ENCODE peak calls at places on chromosomes 7 and 10, in four cellular contexts. A is retina; T is CD8-positive, alpha-beta memory T cell; P is head of caudate nucleus. U is an unnamed sample.

GRCh38 chr7:102289051-102289450 is 2.4 kb downstream of the SH2B2 start:
- DNase-seq in T (no peak), P (no peak), A (no peak), U (no peak)

GRCh38 chr7:135111379-135111778 is 36.5 kb upstream of the TMEM140 start:
- DNase-seq in A (no peak), P (no peak), T (no peak), U (no peak)

GRCh38 chr7:24965831-24966708 is 13.9 kb downstream of the OSBPL3 start:
- DNase-seq in P (no peak), A (no peak), T (peak; percentile 50), U (no peak)

GRCh38 chr10:70378122-70378521 is 4.3 kb downstream of the LRRC20 start:
- DNase-seq in A (no peak), P (no peak), T (no peak), U (no peak)

GRCh38 chr10:98534046-98534445 is 87.3 kb upstream of the HPS1 start:
- DNase-seq in A (no peak), T (no peak), P (no peak), U (no peak)

GRCh38 chr7:137816696-137817320 is 30.0 kb downstream of the DGKI start:
- DNase-seq in P (no peak), A (no peak), T (no peak), U (no peak)

GRCh38 chr10:110915035-110915434 is 3.9 kb downstream of the BBIP1 start:
- DNase-seq in P (no peak), T (no peak), A (no peak), U (no peak)

GRCh38 chr10:97407211-97407951 is 6.2 kb upstream of the RRP12 start:
- DNase-seq in P (peak; percentile 54), T (peak; percentile 73), A (peak; percentile 81), U (peak; percentile 81)

GRCh38 chr10:71291501-71291900 is 27.6 kb upstream of the SLC29A3 start:
- DNase-seq in T (no peak), P (no peak), A (no peak), U (no peak)

GRCh38 chr7:131255242-131255641 is 72.4 kb upstream of the MKLN1 start:
- DNase-seq in A (no peak), T (no peak), P (no peak), U (no peak)

GRCh38 chr7:112150823-112151641 is 55.2 kb downstream of the DOCK4 start:
- DNase-seq in T (no peak), A (no peak), P (no peak), U (no peak)